ENCODE peak calls at places on chromosome 10, in eight cellular contexts. D is NB4; O is RCC 7860; Z is AG09309; U is WERI-Rb-1; H is effector CD4-positive, alpha-beta T cell; I is astrocyte; E is iPS-NIHi11. R is an unnamed sample.

GRCh38 chr10:49015700-49016099 is 76.1 kb upstream of the LRRC18 start:
- DNase-seq in Z (no peak), O (no peak), U (no peak), D (no peak), I (no peak), E (no peak), H (no peak), R (no peak)

GRCh38 chr10:86438091-86438749 is 71.6 kb upstream of the GRID1 start:
- DNase-seq in I (no peak), H (no peak), D (no peak), E (no peak), U (no peak), O (no peak), Z (no peak), R (no peak)

GRCh38 chr10:18719811-18720210 is 60.6 kb downstream of the ARL5B start:
- DNase-seq in Z (no peak), D (no peak), O (no peak), I (peak; percentile 36), H (no peak), E (no peak), U (no peak), R (no peak)

GRCh38 chr10:103855424-103855823 is at the start of gene SH3PXD2A:
- DNase-seq in E (peak; percentile 85), I (no peak), D (peak; percentile 59), O (no peak), U (peak; percentile 59), H (no peak), Z (no peak), R (peak; percentile 88)

GRCh38 chr10:70931168-70931805 is 42.9 kb upstream of the PCBD1 start:
- DNase-seq in Z (no peak), H (no peak), U (no peak), I (peak; percentile 71), E (no peak), O (peak; percentile 80), D (no peak), R (no peak)

GRCh38 chr10:28676297-28676967 is 889 bp upstream of the BAMBI start:
- DNase-seq in H (no peak), U (peak; percentile 43), I (no peak), D (peak; percentile 45), E (peak; percentile 36), Z (no peak), O (no peak), R (no peak)

GRCh38 chr10:100715445-100716385 is 29.7 kb upstream of the PAX2 start:
- DNase-seq in O (no peak), H (no peak), E (peak; percentile 71), Z (no peak), U (no peak), I (no peak), D (no peak), R (no peak)

GRCh38 chr10:32731527-32731926 is 226.5 kb downstream of the ITGB1 start:
- DNase-seq in I (no peak), U (no peak), E (no peak), H (no peak), O (no peak), Z (no peak), D (no peak), R (no peak)

GRCh38 chr10:35388197-35388596 is 51.9 kb downstream of the CCNY start:
- DNase-seq in O (no peak), Z (no peak), D (no peak), U (no peak), E (no peak), H (no peak), I (no peak), R (no peak)

GRCh38 chr10:14573666-14574261 is 200.9 kb downstream of the FAM107B start:
- DNase-seq in I (peak; percentile 40), D (no peak), O (no peak), E (no peak), Z (no peak), U (no peak), H (no peak), R (no peak)

GRCh38 chr10:124516998-124517397 is 55.4 kb downstream of the LHPP start:
- DNase-seq in D (no peak), U (no peak), E (no peak), H (no peak), O (no peak), I (no peak), Z (no peak), R (no peak)

GRCh38 chr10:119131512-119132240 is 27.8 kb downstream of the DENND10 start:
- DNase-seq in H (no peak), I (no peak), O (peak; percentile 54), E (no peak), U (peak; percentile 37), D (peak; percentile 96), Z (no peak), R (peak; percentile 47)

GRCh38 chr10:124688889-124689670 is 55.1 kb downstream of the FAM53B start:
- DNase-seq in H (peak; percentile 35), D (no peak), O (no peak), I (no peak), Z (no peak), U (no peak), E (no peak), R (no peak)

R was measured in upper lobe of left lung.